ENCODE peak calls at places on chromosomes 5 and 9, in seven cellular contexts. One of them, this sample, is unnamed.

GRCh38 chr5:174259691-174260420 is 214.3 kb downstream of the NSG2 start:
- DNase-seq in H9: no peak
- DNase-seq in sigmoid colon: no peak
- DNase-seq in psoas muscle: no peak
- DNase-seq in CD4-positive, alpha-beta memory T cell: no peak
- DNase-seq in fibroblast of lung: peak
- DNase-seq in GM23248: no peak
- DNase-seq in this sample: peak

GRCh38 chr5:157651623-157652376 is 438 bp downstream of the SOX30 start:
- DNase-seq in H9: peak
- DNase-seq in sigmoid colon: peak
- DNase-seq in psoas muscle: peak
- DNase-seq in CD4-positive, alpha-beta memory T cell: peak
- DNase-seq in fibroblast of lung: peak
- DNase-seq in GM23248: peak
- DNase-seq in this sample: no peak

GRCh38 chr9:129669141-129669718 is 3.8 kb downstream of the PRRX2 start:
- DNase-seq in H9: no peak
- DNase-seq in sigmoid colon: no peak
- DNase-seq in psoas muscle: no peak
- DNase-seq in CD4-positive, alpha-beta memory T cell: no peak
- DNase-seq in fibroblast of lung: peak
- DNase-seq in GM23248: peak
- DNase-seq in this sample: no peak

GRCh38 chr5:18736051-18736398 is 1101.8 kb downstream of the TAF11L14 start:
- DNase-seq in H9: no peak
- DNase-seq in sigmoid colon: no peak
- DNase-seq in psoas muscle: no peak
- DNase-seq in CD4-positive, alpha-beta memory T cell: no peak
- DNase-seq in fibroblast of lung: no peak
- DNase-seq in GM23248: no peak
- DNase-seq in this sample: no peak

GRCh38 chr5:1172670-1173404 is 28.6 kb upstream of the SLC6A19 start:
- DNase-seq in H9: no peak
- DNase-seq in sigmoid colon: no peak
- DNase-seq in psoas muscle: peak
- DNase-seq in CD4-positive, alpha-beta memory T cell: peak
- DNase-seq in fibroblast of lung: no peak
- DNase-seq in GM23248: peak
- DNase-seq in this sample: no peak

GRCh38 chr5:172830876-172831662 is 3.0 kb upstream of the ERGIC1 start:
- DNase-seq in H9: no peak
- DNase-seq in sigmoid colon: no peak
- DNase-seq in psoas muscle: no peak
- DNase-seq in CD4-positive, alpha-beta memory T cell: no peak
- DNase-seq in fibroblast of lung: peak
- DNase-seq in GM23248: peak
- DNase-seq in this sample: no peak

GRCh38 chr5:53406630-53407316 is 73.7 kb upstream of the FST start:
- DNase-seq in H9: no peak
- DNase-seq in sigmoid colon: no peak
- DNase-seq in psoas muscle: no peak
- DNase-seq in CD4-positive, alpha-beta memory T cell: no peak
- DNase-seq in fibroblast of lung: peak
- DNase-seq in GM23248: peak
- DNase-seq in this sample: no peak

GRCh38 chr5:84301535-84301934 is 83.1 kb downstream of the EDIL3 start:
- DNase-seq in H9: no peak
- DNase-seq in sigmoid colon: no peak
- DNase-seq in psoas muscle: no peak
- DNase-seq in CD4-positive, alpha-beta memory T cell: no peak
- DNase-seq in fibroblast of lung: peak
- DNase-seq in GM23248: peak
- DNase-seq in this sample: no peak

GRCh38 chr5:138775034-138775433 is 21.8 kb downstream of the CTNNA1 start:
- DNase-seq in H9: no peak
- DNase-seq in sigmoid colon: no peak
- DNase-seq in psoas muscle: no peak
- DNase-seq in CD4-positive, alpha-beta memory T cell: no peak
- DNase-seq in fibroblast of lung: no peak
- DNase-seq in GM23248: no peak
- DNase-seq in this sample: no peak

GRCh38 chr5:101306391-101307137 is 403.5 kb upstream of the ST8SIA4 start:
- DNase-seq in H9: no peak
- DNase-seq in sigmoid colon: no peak
- DNase-seq in psoas muscle: no peak
- DNase-seq in CD4-positive, alpha-beta memory T cell: no peak
- DNase-seq in fibroblast of lung: peak
- DNase-seq in GM23248: peak
- DNase-seq in this sample: no peak

GRCh38 chr9:99085949-99086948 is 18.7 kb upstream of the TGFBR1 start:
- DNase-seq in H9: no peak
- DNase-seq in sigmoid colon: no peak
- DNase-seq in psoas muscle: peak
- DNase-seq in CD4-positive, alpha-beta memory T cell: no peak
- DNase-seq in fibroblast of lung: peak
- DNase-seq in GM23248: peak
- DNase-seq in this sample: no peak

DNA sequence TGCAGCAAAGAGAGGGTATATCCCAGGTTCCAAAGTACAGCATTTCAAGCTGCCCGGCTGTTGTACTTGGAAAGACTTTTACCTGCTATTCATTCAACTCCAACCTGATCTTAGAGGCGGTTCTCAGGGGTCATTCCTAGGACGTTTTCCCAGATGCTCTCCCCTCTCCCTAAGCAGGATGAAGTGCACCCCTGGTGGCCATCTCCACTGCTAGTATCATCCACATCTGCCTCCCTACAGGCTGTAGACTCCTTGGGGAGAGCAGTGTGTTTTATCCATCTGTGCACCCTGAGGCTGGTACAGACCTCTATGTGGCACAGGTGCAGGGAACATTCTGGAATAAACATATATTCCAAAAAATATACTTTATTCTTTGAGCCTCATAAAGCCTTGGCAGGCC is 56.8 kb downstream of the PTPN3 start:
- DNase-seq in H9: peak
- DNase-seq in sigmoid colon: no peak
- DNase-seq in psoas muscle: no peak
- DNase-seq in CD4-positive, alpha-beta memory T cell: no peak
- DNase-seq in fibroblast of lung: no peak
- DNase-seq in GM23248: peak
- DNase-seq in this sample: no peak
- H3K27ac ChIP-seq in H9: no peak
- H3K27ac ChIP-seq in sigmoid colon: no peak
- H3K27ac ChIP-seq in psoas muscle: peak
- H3K27ac ChIP-seq in CD4-positive, alpha-beta memory T cell: no peak
- H3K27ac ChIP-seq in fibroblast of lung: no peak
- H3K27ac ChIP-seq in GM23248: no peak
- H3K27ac ChIP-seq in this sample: no peak

GRCh38 chr5:96101358-96102089 is 139.9 kb upstream of the ELL2 start:
- DNase-seq in H9: no peak
- DNase-seq in sigmoid colon: no peak
- DNase-seq in psoas muscle: no peak
- DNase-seq in CD4-positive, alpha-beta memory T cell: no peak
- DNase-seq in fibroblast of lung: no peak
- DNase-seq in GM23248: no peak
- DNase-seq in this sample: no peak
- H3K27ac ChIP-seq in H9: no peak
- H3K27ac ChIP-seq in sigmoid colon: no peak
- H3K27ac ChIP-seq in psoas muscle: no peak
- H3K27ac ChIP-seq in CD4-positive, alpha-beta memory T cell: no peak
- H3K27ac ChIP-seq in fibroblast of lung: no peak
- H3K27ac ChIP-seq in GM23248: no peak
- H3K27ac ChIP-seq in this sample: no peak

GRCh38 chr9:33273266-33273971 is 8.6 kb downstream of the CHMP5 start:
- DNase-seq in H9: no peak
- DNase-seq in sigmoid colon: no peak
- DNase-seq in psoas muscle: no peak
- DNase-seq in CD4-positive, alpha-beta memory T cell: no peak
- DNase-seq in fibroblast of lung: peak
- DNase-seq in GM23248: no peak
- DNase-seq in this sample: no peak

GRCh38 chr9:33270146-33270545 is 5.3 kb downstream of the CHMP5 start:
- DNase-seq in H9: no peak
- DNase-seq in sigmoid colon: no peak
- DNase-seq in psoas muscle: no peak
- DNase-seq in CD4-positive, alpha-beta memory T cell: no peak
- DNase-seq in fibroblast of lung: no peak
- DNase-seq in GM23248: no peak
- DNase-seq in this sample: no peak

GRCh38 chr9:33272061-33272460 is 7.2 kb downstream of the CHMP5 start:
- DNase-seq in H9: no peak
- DNase-seq in sigmoid colon: no peak
- DNase-seq in psoas muscle: no peak
- DNase-seq in CD4-positive, alpha-beta memory T cell: no peak
- DNase-seq in fibroblast of lung: peak
- DNase-seq in GM23248: no peak
- DNase-seq in this sample: no peak

GRCh38 chr9:33277484-33277883 is 12.6 kb downstream of the CHMP5 start:
- DNase-seq in H9: no peak
- DNase-seq in sigmoid colon: no peak
- DNase-seq in psoas muscle: no peak
- DNase-seq in CD4-positive, alpha-beta memory T cell: no peak
- DNase-seq in fibroblast of lung: no peak
- DNase-seq in GM23248: no peak
- DNase-seq in this sample: no peak

DNA sequence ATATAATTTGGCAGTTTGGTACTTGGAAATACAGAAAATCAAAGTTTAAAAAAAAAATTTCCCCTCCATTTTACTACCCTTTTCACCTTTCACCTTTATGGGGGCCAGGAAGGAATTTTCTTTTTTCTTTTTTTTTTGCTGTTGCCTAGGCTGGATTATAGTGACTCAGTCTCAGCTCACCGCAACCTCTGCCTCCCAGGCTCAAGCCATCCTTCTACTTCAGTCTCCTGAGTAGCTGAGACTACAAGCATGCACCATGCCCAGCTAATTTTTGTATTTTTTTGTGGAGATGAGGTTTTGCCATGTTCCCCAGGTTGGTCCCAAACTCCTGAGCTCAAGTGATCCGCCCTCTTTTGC is 9.1 kb downstream of the CHMP5 start:
- DNase-seq in H9: no peak
- DNase-seq in sigmoid colon: no peak
- DNase-seq in psoas muscle: no peak
- DNase-seq in CD4-positive, alpha-beta memory T cell: no peak
- DNase-seq in fibroblast of lung: peak
- DNase-seq in GM23248: peak
- DNase-seq in this sample: no peak
- H3K27ac ChIP-seq in H9: no peak
- H3K27ac ChIP-seq in sigmoid colon: no peak
- H3K27ac ChIP-seq in psoas muscle: no peak
- H3K27ac ChIP-seq in CD4-positive, alpha-beta memory T cell: no peak
- H3K27ac ChIP-seq in fibroblast of lung: no peak
- H3K27ac ChIP-seq in GM23248: no peak
- H3K27ac ChIP-seq in this sample: no peak

GRCh38 chr5:141559481-141559880 is 59.3 kb downstream of the DIAPH1 start:
- DNase-seq in H9: no peak
- DNase-seq in sigmoid colon: no peak
- DNase-seq in psoas muscle: no peak
- DNase-seq in CD4-positive, alpha-beta memory T cell: no peak
- DNase-seq in fibroblast of lung: peak
- DNase-seq in GM23248: peak
- DNase-seq in this sample: no peak
- H3K27ac ChIP-seq in H9: no peak
- H3K27ac ChIP-seq in sigmoid colon: peak
- H3K27ac ChIP-seq in psoas muscle: peak
- H3K27ac ChIP-seq in CD4-positive, alpha-beta memory T cell: no peak
- H3K27ac ChIP-seq in fibroblast of lung: peak
- H3K27ac ChIP-seq in GM23248: peak
- H3K27ac ChIP-seq in this sample: peak

DNA sequence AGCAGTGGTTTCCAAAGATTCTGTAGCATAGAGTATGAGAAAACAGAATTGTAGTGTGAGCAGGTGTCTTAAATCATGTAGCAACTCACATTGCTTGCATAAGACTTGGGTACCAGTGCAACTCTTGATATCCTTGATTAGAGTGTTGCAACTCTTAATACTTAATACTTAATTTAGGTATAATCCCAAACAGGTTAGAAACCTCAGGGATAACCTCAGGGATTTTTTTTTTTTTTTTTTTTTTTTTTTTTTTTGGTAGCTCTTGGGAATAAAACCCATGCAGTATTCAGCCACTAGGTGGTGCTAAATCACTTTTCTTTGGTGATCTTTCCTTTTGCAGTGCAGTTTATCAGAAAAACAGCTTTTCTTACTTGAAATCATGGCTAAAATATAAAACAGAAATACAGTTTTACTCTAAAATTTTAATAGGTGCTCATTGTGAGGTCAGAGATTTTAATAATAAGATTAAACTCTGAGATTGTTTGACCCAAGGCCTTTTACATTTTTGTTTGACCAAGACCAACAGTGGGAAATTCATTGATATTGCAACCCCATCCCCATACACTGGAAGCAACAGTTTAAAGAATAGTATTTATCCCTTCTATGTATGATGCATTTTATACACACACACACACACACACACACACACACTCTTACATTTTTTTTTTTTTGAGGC is 55.3 kb downstream of the ERAP1 start:
- DNase-seq in H9: no peak
- DNase-seq in sigmoid colon: no peak
- DNase-seq in psoas muscle: no peak
- DNase-seq in CD4-positive, alpha-beta memory T cell: peak
- DNase-seq in fibroblast of lung: peak
- DNase-seq in GM23248: peak
- DNase-seq in this sample: no peak
- H3K27ac ChIP-seq in H9: no peak
- H3K27ac ChIP-seq in sigmoid colon: peak
- H3K27ac ChIP-seq in psoas muscle: peak
- H3K27ac ChIP-seq in CD4-positive, alpha-beta memory T cell: no peak
- H3K27ac ChIP-seq in fibroblast of lung: no peak
- H3K27ac ChIP-seq in GM23248: no peak
- H3K27ac ChIP-seq in this sample: peak

GRCh38 chr9:70127540-70128416 is 84.1 kb downstream of the MAMDC2 start:
- DNase-seq in H9: no peak
- DNase-seq in sigmoid colon: no peak
- DNase-seq in psoas muscle: no peak
- DNase-seq in CD4-positive, alpha-beta memory T cell: no peak
- DNase-seq in fibroblast of lung: no peak
- DNase-seq in GM23248: no peak
- DNase-seq in this sample: no peak
- H3K27ac ChIP-seq in H9: no peak
- H3K27ac ChIP-seq in sigmoid colon: no peak
- H3K27ac ChIP-seq in psoas muscle: no peak
- H3K27ac ChIP-seq in CD4-positive, alpha-beta memory T cell: no peak
- H3K27ac ChIP-seq in fibroblast of lung: no peak
- H3K27ac ChIP-seq in GM23248: no peak
- H3K27ac ChIP-seq in this sample: no peak

This sample was measured in esophagus muscularis mucosa.